ENCODE peak calls at places on chromosomes 13 and 19, in four cellular contexts. L, O, R and X are unnamed samples.

GRCh38 chr13:51246411-51247298 is 24.5 kb downstream of the FAM124A start:
- DNase-seq in R (no peak), L (no peak), O (no peak), X (no peak)

GRCh38 chr13:35787937-35788336 is 311.4 kb upstream of the MAB21L1 start:
- DNase-seq in O (no peak), R (no peak), L (no peak), X (no peak)

GRCh38 chr19:359653-359925 is 15.0 kb upstream of the MIER2 start:
- DNase-seq in L (no peak), O (no peak), R (no peak), X (no peak)

GRCh38 chr19:33745297-33745696 is 51.4 kb upstream of the KCTD15 start:
- DNase-seq in L (no peak), O (no peak), R (no peak), X (no peak)

GRCh38 chr13:113110048-113110851 is 4.7 kb downstream of the F7 start:
- DNase-seq in L (no peak), O (no peak), R (no peak), X (no peak)

GRCh38 chr19:48445256-48445605 is 552 bp upstream of the GRWD1 start:
- DNase-seq in L (no peak), R (peak; percentile 82), O (peak; percentile 85), X (peak; percentile 96)

GRCh38 chr19:7841751-7842660 is 12.0 kb downstream of the EVI5L start:
- DNase-seq in O (no peak), L (no peak), R (no peak), X (no peak)

GRCh38 chr13:113410472-113411201 is 42.7 kb downstream of the ADPRHL1 start:
- DNase-seq in O (no peak), R (peak; percentile 61), L (no peak), X (no peak)

GRCh38 chr19:9018163-9018875 is 8.1 kb upstream of the MUC16 start:
- DNase-seq in O (no peak), L (no peak), R (no peak), X (no peak)

GRCh38 chr13:29918845-29919244 is 68.4 kb upstream of the UBL3 start:
- DNase-seq in R (no peak), O (no peak), L (no peak), X (no peak)

GRCh38 chr19:52010674-52011073 is 2.7 kb upstream of the ZNF615 start:
- DNase-seq in O (no peak), R (no peak), L (no peak), X (no peak)

GRCh38 chr19:43618921-43619261 is 538 bp downstream of the ZNF428 start:
- DNase-seq in R (peak; percentile 79), O (peak; percentile 77), L (peak; percentile 30), X (peak; percentile 74)

GRCh38 chr19:2607712-2608601 is 94.5 kb downstream of the GNG7 start:
- DNase-seq in O (no peak), R (no peak), L (peak; percentile 94), X (no peak)

GRCh38 chr19:19160489-19161035 is 9.5 kb downstream of the MEF2B start:
- DNase-seq in R (no peak), L (no peak), O (no peak), X (no peak)

GRCh38 chr13:43686557-43686956 is 100.2 kb downstream of the ENOX1 start:
- DNase-seq in O (peak; percentile 1), L (no peak), R (peak; percentile 2), X (no peak)

GRCh38 chr13:70502944-70503343 is 394.7 kb upstream of the KLHL1 start:
- DNase-seq in L (no peak), R (no peak), O (no peak), X (no peak)

GRCh38 chr19:8526345-8527062 is 12.5 kb upstream of the ZNF414 start:
- DNase-seq in R (peak; percentile 87), O (peak; percentile 92), L (no peak), X (peak; percentile 92)

GRCh38 chr13:28495586-28496564 is 947 bp upstream of the FLT1 start:
- DNase-seq in L (no peak), O (no peak), R (no peak), X (peak; percentile 41)

GRCh38 chr19:55321466-55321865 is 3.7 kb downstream of the TMEM150B start:
- DNase-seq in L (no peak), O (no peak), R (no peak), X (no peak)

GRCh38 chr13:102940143-102940542 is 94.3 kb downstream of the ERCC5 start:
- DNase-seq in R (no peak), O (peak; percentile 2), L (no peak), X (no peak)

GRCh38 chr13:33072282-33072681 is 56.1 kb downstream of the KL start:
- DNase-seq in L (no peak), R (no peak), O (no peak), X (no peak)

GRCh38 chr13:36421447-36421846 is 10.8 kb upstream of the CCNA1 start:
- DNase-seq in R (no peak), O (no peak), L (no peak), X (peak; percentile 22)

GRCh38 chr13:75482070-75482819 is at the start of gene TBC1D4:
- DNase-seq in O (peak; percentile 78), L (peak; percentile 66), R (peak; percentile 87), X (peak; percentile 97)

GRCh38 chr13:74074723-74075122 is 59.5 kb downstream of the KLF12 start:
- DNase-seq in R (no peak), L (no peak), O (no peak), X (peak; percentile 51)

GRCh38 chr19:43425567-43426392 is 11.1 kb downstream of the TEX101 start:
- DNase-seq in O (peak; percentile 15), L (no peak), R (no peak), X (no peak)

GRCh38 chr13:49097374-49097773 is 121.7 kb downstream of the FNDC3A start:
- DNase-seq in O (no peak), R (peak; percentile 70), L (no peak), X (peak; percentile 42)

GRCh38 chr19:17931532-17932191 is 1.2 kb upstream of the CCDC124 start:
- DNase-seq in O (no peak), R (no peak), L (no peak), X (peak; percentile 15)

GRCh38 chr13:110149036-110149435 is 157.9 kb downstream of the COL4A1 start:
- DNase-seq in O (no peak), L (no peak), R (no peak), X (no peak)

GRCh38 chr13:29761815-29762214 is 88.6 kb downstream of the UBL3 start:
- DNase-seq in L (no peak), O (no peak), R (no peak), X (no peak)

GRCh38 chr13:26253787-26254582 is at the start of gene CDK8:
- DNase-seq in L (peak; percentile 48), R (peak; percentile 83), O (peak; percentile 90), X (peak; percentile 89)

GRCh38 chr19:10390652-10391286 is 10.4 kb upstream of the TYK2 start:
- DNase-seq in L (no peak), O (peak; percentile 87), R (peak; percentile 64), X (peak; percentile 51)

GRCh38 chr19:1987197-1988187 is 28.0 kb downstream of the BTBD2 start:
- DNase-seq in R (no peak), O (peak; percentile 23), L (no peak), X (no peak)

GRCh38 chr19:3665681-3666544 is 34.4 kb downstream of the PIP5K1C start:
- DNase-seq in L (no peak), O (peak; percentile 73), R (peak; percentile 13), X (peak; percentile 46)

GRCh38 chr19:5345895-5346386 is 5.3 kb upstream of the PTPRS start:
- DNase-seq in R (no peak), O (no peak), L (no peak), X (peak; percentile 35)

GRCh38 chr13:29159871-29160270 is 339.7 kb downstream of the MTUS2 start:
- DNase-seq in O (no peak), R (no peak), L (no peak), X (no peak)

GRCh38 chr19:55069137-55069858 is 6.3 kb upstream of the RDH13 start:
- DNase-seq in R (no peak), L (no peak), O (peak; percentile 75), X (no peak)

GRCh38 chr19:35509018-35509652 is 4.3 kb downstream of the DMKN start:
- DNase-seq in R (peak; percentile 42), O (peak; percentile 32), L (peak; percentile 40), X (no peak)
- H3K4me3 ChIP-seq in R (peak overlapping the region; percentile 65), O (no peak overlapping the region), L (peak overlapping the region; percentile 74), X (no peak overlapping the region)

GRCh38 chr13:99983401-99984133 is 2.0 kb downstream of the ZIC2 start:
- DNase-seq in R (no peak), O (peak; percentile 33), L (no peak), X (no peak)

GRCh38 chr13:99980201-99981114 is 1.1 kb upstream of the ZIC2 start:
- DNase-seq in L (no peak), R (no peak), O (peak; percentile 85), X (peak; percentile 47)

GRCh38 chr13:99981115-99982020 is at the start of gene ZIC2:
- DNase-seq in R (no peak), L (no peak), O (peak; percentile 81), X (no peak)

GRCh38 chr13:99982741-99983400 is 1.3 kb downstream of the ZIC2 start:
- DNase-seq in L (no peak), O (peak; percentile 35), R (no peak), X (no peak)

GRCh38 chr13:99982021-99982740 is 597 bp downstream of the ZIC2 start:
- DNase-seq in L (no peak), R (no peak), O (peak; percentile 35), X (no peak)
- H3K27me3 ChIP-seq in L (peaks cover 39% of the 10 kb centered on the region), R (peaks cover 59% of the 10 kb centered on the region), O (no peaks in the 10 kb centered on the region), X (peaks cover 65% of the 10 kb centered on the region)

GRCh38 chr19:45637890-45638667 is 1.1 kb downstream of the EML2 start:
- DNase-seq in O (peak; percentile 54), L (no peak), R (no peak), X (no peak)
- TF ChIP-seq MYC in O (no peak), L (no peak), R (no peak), X (no peak)

GRCh38 chr13:89704040-89704439 is 1643.4 kb upstream of the MIR17HG start:
- DNase-seq in O (no peak), L (no peak), R (no peak), X (no peak)

GRCh38 chr13:89708013-89708412 is 1639.5 kb upstream of the MIR17HG start:
- DNase-seq in R (no peak), L (no peak), O (no peak), X (no peak)
- H3K4me3 ChIP-seq in R (no peak overlapping the region), L (no peak overlapping the region), O (no peak overlapping the region), X (no peak overlapping the region)

GRCh38 chr13:47133024-47133445 is 236.2 kb upstream of the HTR2A start:
- DNase-seq in O (no peak), L (no peak), R (no peak), X (no peak)
- H3K27me3 ChIP-seq in O (no peaks in the 10 kb centered on the region), L (no peaks in the 10 kb centered on the region), R (no peaks in the 10 kb centered on the region), X (no peaks in the 10 kb centered on the region)

DNA sequence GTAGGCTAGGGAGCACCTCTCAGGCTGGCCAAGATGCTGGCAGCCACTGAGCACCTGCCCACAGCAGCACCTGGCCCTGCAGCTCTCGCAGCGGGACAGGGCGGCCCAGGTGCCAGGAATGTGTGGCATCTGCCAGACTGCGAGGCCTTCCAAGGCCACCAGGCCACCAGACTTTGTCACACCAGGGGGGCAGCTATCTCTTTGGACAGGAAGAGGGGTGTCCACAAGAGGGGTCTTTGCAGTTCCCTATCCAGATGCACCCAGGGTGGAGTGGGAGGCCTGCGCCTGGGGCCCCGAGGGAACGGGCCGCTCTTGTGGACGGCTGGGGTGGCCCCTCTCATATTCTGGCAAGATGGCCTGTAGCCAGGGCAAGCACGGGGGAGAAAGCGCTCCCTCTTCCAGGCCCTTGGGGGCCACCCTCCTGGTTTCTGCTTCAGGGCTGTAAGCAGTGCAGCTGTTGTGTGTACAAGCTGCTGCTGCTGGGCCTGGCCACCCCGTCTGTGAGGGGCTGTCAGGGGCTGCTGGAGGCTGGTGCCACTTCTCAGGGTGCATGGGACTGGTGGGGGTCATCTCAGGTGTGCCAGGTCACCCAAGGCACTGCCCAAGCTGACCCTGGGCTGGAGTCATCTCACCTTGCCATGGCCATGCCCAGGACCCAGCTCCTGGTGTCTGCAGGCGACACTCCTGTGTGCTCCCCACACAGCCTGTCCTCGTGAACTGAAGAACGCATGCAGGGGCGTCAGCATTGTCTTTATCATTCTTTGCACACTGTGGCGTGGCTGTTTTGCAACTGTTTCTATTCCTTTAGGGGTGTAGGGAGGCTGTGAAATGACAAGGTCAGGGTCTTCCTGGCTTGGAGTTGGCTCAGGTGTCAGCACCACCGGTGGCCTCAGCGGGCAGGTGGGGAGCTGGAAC is 1.8 kb downstream of the TEX29 start:
- DNase-seq in L (no peak), R (no peak), O (no peak), X (no peak)
- TF ChIP-seq MYC in L (no peak), R (no peak), O (no peak), X (no peak)